ENCODE peak calls at places on chromosome 13, in five cellular contexts. L, I, K, V and D are unnamed samples.

GRCh38 chr13:43132228-43132627 is 108.8 kb downstream of the DNAJC15 start:
- DNase-seq in K (no peak), I (no peak), V (no peak), L (no peak), D (no peak)

GRCh38 chr13:88071371-88071770 is 400.2 kb downstream of the SLITRK5 start:
- DNase-seq in K (no peak), L (no peak), I (no peak), V (no peak), D (no peak)

GRCh38 chr13:112715715-112716460 is 26.1 kb downstream of the ATP11A start:
- DNase-seq in V (no peak), K (no peak), I (no peak), L (no peak), D (no peak)

GRCh38 chr13:35179494-35179893 is 237.4 kb downstream of the NBEA start:
- DNase-seq in I (no peak), V (no peak), K (no peak), L (no peak), D (no peak)

GRCh38 chr13:80547885-80548284 is 207.0 kb upstream of the SPRY2 start:
- DNase-seq in K (no peak), V (no peak), I (no peak), L (no peak), D (no peak)

GRCh38 chr13:94764576-94765321 is 52.4 kb upstream of the SOX21 start:
- DNase-seq in V (no peak), K (no peak), I (no peak), L (no peak), D (no peak)

GRCh38 chr13:113121183-113121927 is 1.2 kb upstream of the F10 start:
- DNase-seq in L (no peak), I (no peak), K (no peak), V (no peak), D (no peak)

GRCh38 chr13:83453300-83453699 is 429.0 kb downstream of the SLITRK1 start:
- DNase-seq in K (no peak), I (no peak), V (no peak), L (no peak), D (no peak)

GRCh38 chr13:56924401-56924800 is 216.3 kb upstream of the PRR20A start:
- DNase-seq in V (no peak), K (no peak), I (no peak), L (no peak), D (no peak)

GRCh38 chr13:62908321-62908720 is 1492.7 kb upstream of the PCDH20 start:
- DNase-seq in K (no peak), L (no peak), I (no peak), V (no peak), D (no peak)

GRCh38 chr13:42876270-42876714 is 94.9 kb downstream of the FAM216B start:
- DNase-seq in I (no peak), L (no peak), K (no peak), V (peak), D (no peak)

GRCh38 chr13:67168384-67168783 is 61.8 kb downstream of the PCDH9 start:
- DNase-seq in K (no peak), L (no peak), V (no peak), I (no peak), D (no peak)

GRCh38 chr13:111118898-111119607 is 3.9 kb downstream of the ARHGEF7 start:
- DNase-seq in K (no peak), I (no peak), V (no peak), L (no peak), D (peak)

GRCh38 chr13:49976314-49977258 is 20.3 kb upstream of the TRIM13 start:
- DNase-seq in K (peak), V (peak), L (peak), I (peak), D (peak)

GRCh38 chr13:47798906-47799305 is 202.2 kb downstream of the SUCLA2 start:
- DNase-seq in V (no peak), I (no peak), L (no peak), K (no peak), D (no peak)

GRCh38 chr13:85278851-85279250 is 520.4 kb downstream of the SLITRK6 start:
- DNase-seq in L (no peak), K (no peak), V (no peak), I (no peak), D (no peak)

GRCh38 chr13:61339054-61339621 is 76.5 kb downstream of the PCDH20 start:
- DNase-seq in V (no peak), K (no peak), I (no peak), L (no peak), D (no peak)

GRCh38 chr13:76503756-76504155 is 382.4 kb downstream of the KCTD12 start:
- DNase-seq in L (no peak), K (no peak), V (no peak), I (no peak), D (no peak)

GRCh38 chr13:72864142-72865035 is 82.5 kb downstream of the PIBF1 start:
- DNase-seq in V (no peak), K (no peak), I (no peak), L (no peak), D (no peak)

GRCh38 chr13:93147946-93148345 is 78.7 kb upstream of the GPC6 start:
- DNase-seq in K (no peak), I (no peak), V (no peak), L (no peak), D (no peak)

GRCh38 chr13:33081666-33082065 is 65.4 kb downstream of the KL start:
- DNase-seq in K (no peak), I (no peak), L (no peak), V (no peak), D (no peak)

GRCh38 chr13:96899946-96900345 is 94.3 kb downstream of the OXGR1 start:
- DNase-seq in K (no peak), V (no peak), L (no peak), I (no peak), D (no peak)

GRCh38 chr13:31408927-31409326 is 209.2 kb downstream of the B3GLCT start:
- DNase-seq in L (no peak), V (no peak), K (no peak), I (no peak), D (peak)

GRCh38 chr13:89857502-89857901 is 1490.0 kb upstream of the MIR17HG start:
- DNase-seq in I (no peak), L (no peak), V (no peak), K (no peak), D (no peak)

GRCh38 chr13:20127563-20128458 is 33.0 kb downstream of the GJA3 start:
- DNase-seq in V (peak), I (no peak), L (no peak), K (peak), D (no peak)
- TF ChIP-seq POLR2A in V (no peak), I (no peak), L (no peak), K (no peak), D (no peak)

DNA sequence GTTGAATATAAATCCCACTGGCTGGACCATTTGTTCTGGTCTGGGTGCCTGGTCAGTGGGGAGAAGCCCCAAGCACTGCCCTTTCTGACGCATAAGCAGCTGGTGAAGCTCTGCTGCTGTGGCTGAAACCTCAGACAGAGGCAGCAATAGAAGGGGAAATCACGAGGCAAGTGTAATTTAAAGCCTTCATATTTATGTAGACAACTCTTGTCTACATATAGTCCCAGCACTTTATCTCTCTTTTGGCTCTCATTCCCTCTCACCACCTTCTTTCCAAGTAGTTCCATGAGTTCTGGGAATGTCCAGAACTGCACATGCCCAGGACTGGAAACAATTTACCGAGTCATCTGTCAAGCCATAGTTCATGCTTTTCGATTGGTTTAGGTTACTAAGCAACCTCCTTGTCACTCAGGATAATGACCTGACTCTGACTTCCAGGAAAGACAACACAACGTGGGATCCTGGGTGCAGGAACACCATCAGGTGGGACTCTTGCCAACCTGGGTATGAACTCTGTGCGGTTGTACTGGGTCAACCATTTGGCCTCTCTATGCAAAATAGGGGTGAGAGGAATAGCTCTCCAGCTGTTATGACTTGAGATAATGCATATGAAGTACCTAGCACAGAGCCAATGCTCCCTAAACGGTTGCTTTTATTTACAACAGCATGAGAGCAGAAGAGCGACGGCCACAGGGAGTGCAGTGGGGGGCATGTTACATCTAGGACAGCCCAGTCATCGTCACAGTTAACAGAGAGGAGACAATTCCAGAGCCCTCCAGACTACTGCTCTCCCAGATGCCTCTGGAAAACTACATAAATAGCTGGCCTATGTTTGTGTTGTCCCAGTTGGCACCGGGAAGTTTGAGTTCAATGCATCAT is 321.9 kb downstream of the FOXO1 start:
- DNase-seq in V (no peak), L (no peak), K (no peak), I (no peak), D (no peak)
- TF ChIP-seq POLR2A in V (no peak), L (no peak), K (no peak), I (no peak), D (no peak)

DNA sequence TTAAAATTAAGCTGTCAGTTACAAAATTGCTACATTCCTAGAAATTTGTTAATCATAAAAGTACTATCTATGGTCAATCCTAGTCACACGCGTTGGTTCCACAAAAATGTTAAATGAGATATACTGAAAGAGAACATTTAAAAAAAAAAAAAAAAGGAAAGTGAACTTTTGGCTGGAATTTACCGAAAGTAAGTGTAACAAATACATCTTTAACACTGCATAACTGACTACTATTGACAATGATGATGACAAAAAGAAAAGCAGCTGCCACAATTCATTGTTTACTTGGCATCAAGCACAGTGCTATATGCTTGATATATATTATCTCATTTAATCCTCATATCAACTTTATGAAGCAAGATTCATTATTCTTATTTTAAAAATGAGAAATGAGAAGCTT is 19.8 kb upstream of the POU4F1 start:
- DNase-seq in V (no peak), K (no peak), I (no peak), L (no peak), D (no peak)
- TF ChIP-seq POLR2A in V (no peak), K (no peak), I (no peak), L (no peak), D (no peak)

GRCh38 chr13:20525601-20526544 is at the start of gene CRYL1:
- DNase-seq in V (peak), L (peak), I (peak), K (peak), D (no peak)
- TF ChIP-seq POLR2A in V (peak), L (peak), I (peak), K (peak), D (no peak)

GRCh38 chr13:51583469-51583874 is 790 bp upstream of the WDFY2 start:
- DNase-seq in V (no peak), I (no peak), L (no peak), K (no peak), D (no peak)
- TF ChIP-seq POLR2A in V (no peak), I (peak), L (no peak), K (no peak), D (no peak)

DNA sequence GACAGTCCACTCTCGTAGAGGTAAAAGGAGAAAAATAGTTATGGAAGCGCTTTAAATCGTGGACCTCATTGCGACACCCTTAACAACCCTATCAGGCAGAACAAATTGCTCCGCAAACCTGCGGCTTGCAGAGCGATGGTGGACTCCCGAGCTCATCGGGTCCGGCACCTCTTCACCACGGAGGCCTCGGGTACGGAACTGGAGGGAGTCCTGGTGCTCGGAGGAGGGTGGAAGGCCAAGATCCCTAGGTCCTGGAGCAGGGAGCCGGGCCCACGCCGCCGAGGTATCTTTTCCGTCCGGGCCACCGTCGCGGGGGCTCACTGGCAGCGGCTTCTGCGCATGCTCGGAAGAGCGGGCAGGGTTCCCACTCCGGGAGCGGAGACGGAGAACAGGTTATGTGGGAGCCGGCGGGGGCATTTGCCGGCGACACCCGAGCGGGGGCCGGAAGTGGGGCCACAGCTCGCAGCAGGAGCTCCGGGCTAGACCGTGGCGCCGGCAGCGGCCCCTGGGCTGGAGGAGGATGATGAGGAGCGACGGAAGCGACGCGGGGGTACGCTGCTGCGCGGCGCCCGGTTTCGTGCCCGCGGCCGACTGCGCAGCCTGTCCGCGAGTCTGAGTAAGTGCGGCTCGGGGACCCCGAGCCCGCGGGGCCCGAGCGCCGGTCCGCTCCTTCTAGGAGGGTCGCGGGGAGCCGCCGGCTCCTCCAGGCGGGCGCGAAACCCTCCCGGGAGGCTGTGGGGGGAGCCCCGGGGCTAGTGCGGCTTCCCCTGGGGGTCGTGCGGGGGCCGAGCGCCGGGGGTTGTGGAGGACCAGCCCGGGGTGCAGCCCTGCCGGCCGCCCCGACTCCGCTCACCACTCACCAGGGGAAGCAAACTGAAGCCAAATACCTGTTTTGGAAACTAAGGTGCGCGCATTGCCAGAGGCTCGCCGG is at the start of gene ABHD13:
- DNase-seq in V (peak), I (peak), L (peak), K (peak), D (peak)
- TF ChIP-seq POLR2A in V (peak), I (peak), L (peak), K (peak), D (peak)

GRCh38 chr13:98565726-98566577 is 11.0 kb downstream of the STK24 start:
- DNase-seq in L (no peak), K (no peak), V (no peak), I (no peak), D (no peak)
- TF ChIP-seq POLR2A in L (no peak), K (no peak), V (no peak), I (no peak), D (no peak)

GRCh38 chr13:71290963-71291937 is 575.8 kb downstream of the DACH1 start:
- DNase-seq in I (no peak), L (no peak), K (peak), V (no peak), D (no peak)
- TF ChIP-seq POLR2A in I (no peak), L (no peak), K (no peak), V (no peak), D (no peak)

DNA sequence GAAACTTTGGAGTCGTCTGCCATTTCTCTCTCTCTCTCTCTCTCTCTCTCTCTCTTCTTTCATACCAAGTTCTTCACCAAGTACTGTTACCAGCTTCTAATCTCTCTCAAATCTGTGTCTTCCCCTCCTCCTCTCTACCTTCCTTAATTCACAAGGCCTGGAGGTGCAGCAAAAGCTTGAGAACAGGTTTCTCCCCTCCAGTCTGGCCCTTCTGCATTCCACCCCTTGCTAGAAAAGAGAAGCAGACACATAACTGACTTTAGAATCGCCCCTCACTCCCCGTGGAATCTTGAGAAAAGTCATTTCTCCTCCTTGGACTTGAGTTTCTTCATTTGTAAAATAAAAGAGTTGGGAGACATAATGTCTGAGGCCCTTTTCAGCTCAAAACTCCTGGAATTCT is 20.5 kb downstream of the AMER2 start:
- DNase-seq in I (no peak), L (no peak), K (no peak), V (no peak), D (no peak)
- TF ChIP-seq POLR2A in I (no peak), L (no peak), K (no peak), V (no peak), D (no peak)

GRCh38 chr13:27250833-27251165 is 559 bp upstream of the RPL21 start:
- DNase-seq in K (no peak), L (no peak), V (no peak), I (no peak), D (no peak)

GRCh38 chr13:27257233-27257568 is 5.8 kb downstream of the RPL21 start:
- DNase-seq in V (no peak), L (no peak), K (no peak), I (no peak), D (no peak)

GRCh38 chr13:27252467-27252866 is 1.1 kb downstream of the RPL21 start:
- DNase-seq in L (no peak), V (no peak), I (no peak), K (no peak), D (no peak)

GRCh38 chr13:27245610-27246009 is 5.7 kb upstream of the RPL21 start:
- DNase-seq in I (no peak), L (no peak), V (no peak), K (no peak), D (no peak)

DNA sequence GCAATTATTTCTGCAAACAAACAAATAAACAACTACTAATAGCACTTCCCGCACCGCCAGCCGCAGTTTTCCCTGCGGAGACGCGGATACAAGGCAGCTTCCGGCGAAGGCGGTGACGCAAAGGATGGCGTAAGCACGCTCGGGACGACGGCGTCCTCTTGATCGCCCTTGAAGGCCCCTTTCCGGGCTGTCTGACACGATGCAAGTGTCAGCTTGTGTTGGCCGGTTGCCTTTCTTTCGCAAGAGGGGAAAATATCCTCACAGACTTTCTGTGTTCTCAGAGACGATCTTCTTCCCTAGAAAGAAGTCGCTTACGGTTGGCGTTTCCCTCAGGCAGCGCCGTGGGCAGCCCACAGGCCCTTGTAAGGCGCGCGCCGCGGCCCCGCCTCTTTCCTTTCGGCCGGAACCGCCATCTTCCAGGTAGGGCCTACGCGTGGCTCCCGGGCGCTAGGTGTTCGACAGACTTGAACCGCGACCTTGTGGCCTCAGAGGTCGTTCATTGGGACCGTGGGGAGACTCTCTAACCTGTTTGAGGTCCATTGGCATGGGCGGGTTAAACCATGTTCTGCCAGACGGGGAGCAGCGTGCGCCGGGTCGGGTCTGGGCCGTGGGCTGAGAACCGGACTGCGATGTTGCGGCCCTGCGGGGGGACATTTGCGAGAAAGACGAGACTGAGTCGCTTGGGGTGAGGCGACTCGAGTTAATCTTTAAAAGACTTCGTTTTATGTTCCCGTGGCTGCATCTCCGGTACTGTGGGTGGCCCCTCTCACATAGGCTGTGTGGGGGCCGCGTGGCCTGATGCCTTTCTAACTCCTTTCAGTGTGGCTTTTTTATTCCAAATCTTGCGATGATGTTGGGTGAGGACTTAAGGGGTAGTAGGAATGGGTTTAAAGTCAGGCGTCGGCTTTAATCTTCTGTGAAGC is at the start of gene RPL21:
- DNase-seq in K (peak), I (peak), L (peak), V (peak), D (peak)
- TF ChIP-seq POLR2A in K (peak), I (peak), L (peak), V (peak), D (peak)